ENCODE peak calls at places on chromosomes 12 and 14, in five cellular contexts. One of them, this sample, is unnamed.

GRCh38 chr12:85874064-85874463 is at the start of gene NTS:
- DNase-seq in globus pallidus: no peak
- DNase-seq in NCI-H345: peak; percentile 19
- DNase-seq in fibroblast of mammary gland: no peak
- DNase-seq in Ammon's horn: no peak
- DNase-seq in this sample: no peak

GRCh38 chr12:79454338-79454777 is 236.4 kb downstream of the PAWR start:
- DNase-seq in globus pallidus: no peak
- DNase-seq in NCI-H345: no peak
- DNase-seq in fibroblast of mammary gland: peak; percentile 69
- DNase-seq in Ammon's horn: no peak
- DNase-seq in this sample: peak; percentile 23

GRCh38 chr12:69873429-69873828 is 48.4 kb downstream of the MYRFL start:
- DNase-seq in globus pallidus: no peak
- DNase-seq in NCI-H345: no peak
- DNase-seq in fibroblast of mammary gland: peak; percentile 60
- DNase-seq in Ammon's horn: no peak
- DNase-seq in this sample: no peak

GRCh38 chr12:115072712-115073111 is 388.7 kb upstream of the TBX3 start:
- DNase-seq in globus pallidus: no peak
- DNase-seq in NCI-H345: no peak
- DNase-seq in fibroblast of mammary gland: no peak
- DNase-seq in Ammon's horn: no peak
- DNase-seq in this sample: no peak

GRCh38 chr12:51980809-51981127 is 26.0 kb upstream of the TAMALIN start:
- DNase-seq in globus pallidus: no peak
- DNase-seq in NCI-H345: no peak
- DNase-seq in fibroblast of mammary gland: no peak
- DNase-seq in Ammon's horn: no peak
- DNase-seq in this sample: no peak

GRCh38 chr12:122749569-122750332 is 2.9 kb upstream of the DENR start:
- DNase-seq in globus pallidus: no peak
- DNase-seq in NCI-H345: no peak
- DNase-seq in fibroblast of mammary gland: peak; percentile 9
- DNase-seq in Ammon's horn: no peak
- DNase-seq in this sample: no peak

GRCh38 chr12:115294443-115295133 is 610.6 kb upstream of the TBX3 start:
- DNase-seq in globus pallidus: no peak
- DNase-seq in NCI-H345: no peak
- DNase-seq in fibroblast of mammary gland: no peak
- DNase-seq in Ammon's horn: no peak
- DNase-seq in this sample: peak; percentile 46

GRCh38 chr14:104383088-104383805 is 196.3 kb upstream of the C14orf180 start:
- DNase-seq in globus pallidus: no peak
- DNase-seq in NCI-H345: peak; percentile 54
- DNase-seq in fibroblast of mammary gland: no peak
- DNase-seq in Ammon's horn: no peak
- DNase-seq in this sample: no peak

GRCh38 chr14:102605026-102605425 is 12.6 kb downstream of the RCOR1 start:
- DNase-seq in globus pallidus: no peak
- DNase-seq in NCI-H345: no peak
- DNase-seq in fibroblast of mammary gland: no peak
- DNase-seq in Ammon's horn: no peak
- DNase-seq in this sample: no peak

GRCh38 chr12:38892976-38893375 is 12.4 kb downstream of the CPNE8 start:
- DNase-seq in globus pallidus: no peak
- DNase-seq in NCI-H345: no peak
- DNase-seq in fibroblast of mammary gland: no peak
- DNase-seq in Ammon's horn: no peak
- DNase-seq in this sample: no peak

This sample was measured in AG04450.